ENCODE peak calls at places on chromosomes 6 and 20, in four cellular contexts. One of them, this sample, is unnamed.

GRCh38 chr20:50346372-50347347 is 156.0 kb downstream of the CEBPB start:
- DNase-seq in lower lobe of right lung: peak; percentile 88
- DNase-seq in WTC11: no peak
- DNase-seq in T1000: peak; percentile 74
- DNase-seq in this sample: peak; percentile 92

GRCh38 chr6:1337791-1338190 is 25.9 kb downstream of the FOXQ1 start:
- DNase-seq in T1000: no peak
- DNase-seq in WTC11: no peak
- DNase-seq in lower lobe of right lung: no peak
- DNase-seq in this sample: no peak

GRCh38 chr6:170068496-170068895 is 222.4 kb downstream of the DLL1 start:
- DNase-seq in T1000: no peak
- DNase-seq in lower lobe of right lung: peak; percentile 24
- DNase-seq in WTC11: no peak
- DNase-seq in this sample: peak; percentile 29

GRCh38 chr6:149846321-149846720 is 17.8 kb downstream of the LRP11 start:
- DNase-seq in T1000: no peak
- DNase-seq in lower lobe of right lung: peak; percentile 77
- DNase-seq in WTC11: no peak
- DNase-seq in this sample: peak; percentile 81

GRCh38 chr6:17865243-17865642 is 122.2 kb downstream of the KIF13A start:
- DNase-seq in lower lobe of right lung: no peak
- DNase-seq in WTC11: no peak
- DNase-seq in T1000: no peak
- DNase-seq in this sample: peak; percentile 95

GRCh38 chr6:41066867-41067304 is 5.3 kb downstream of the OARD1 start:
- DNase-seq in T1000: peak; percentile 8
- DNase-seq in WTC11: peak; percentile 66
- DNase-seq in lower lobe of right lung: peak; percentile 71
- DNase-seq in this sample: no peak

GRCh38 chr6:83192456-83192855 is 609 bp downstream of the PGM3 start:
- DNase-seq in T1000: no peak
- DNase-seq in lower lobe of right lung: no peak
- DNase-seq in WTC11: no peak
- DNase-seq in this sample: no peak

GRCh38 chr6:105501246-105501645 is 98.4 kb upstream of the PREP start:
- DNase-seq in WTC11: no peak
- DNase-seq in T1000: no peak
- DNase-seq in lower lobe of right lung: no peak
- DNase-seq in this sample: no peak

GRCh38 chr6:94127716-94128115 is 708.4 kb upstream of the EPHA7 start:
- DNase-seq in WTC11: no peak
- DNase-seq in T1000: no peak
- DNase-seq in lower lobe of right lung: no peak
- DNase-seq in this sample: no peak

GRCh38 chr20:35560541-35560940 is 18.7 kb downstream of the ERGIC3 start:
- DNase-seq in WTC11: no peak
- DNase-seq in T1000: no peak
- DNase-seq in lower lobe of right lung: no peak
- DNase-seq in this sample: no peak

GRCh38 chr6:105484238-105485161 is 81.6 kb upstream of the PREP start:
- DNase-seq in lower lobe of right lung: no peak
- DNase-seq in T1000: no peak
- DNase-seq in WTC11: no peak
- DNase-seq in this sample: no peak

GRCh38 chr6:97705568-97705967 is 422.6 kb upstream of the MMS22L start:
- DNase-seq in WTC11: peak; percentile 25
- DNase-seq in T1000: no peak
- DNase-seq in lower lobe of right lung: no peak
- DNase-seq in this sample: no peak

GRCh38 chr20:44643596-44644383 is 7.7 kb downstream of the ADA start:
- DNase-seq in WTC11: peak; percentile 45
- DNase-seq in T1000: peak; percentile 76
- DNase-seq in lower lobe of right lung: peak; percentile 69
- DNase-seq in this sample: peak; percentile 99

GRCh38 chr20:52410182-52410647 is 218.6 kb upstream of the ZFP64 start:
- DNase-seq in lower lobe of right lung: peak; percentile 49
- DNase-seq in WTC11: no peak
- DNase-seq in T1000: no peak
- DNase-seq in this sample: no peak

GRCh38 chr6:54801669-54802068 is 44.9 kb upstream of the FAM83B start:
- DNase-seq in WTC11: no peak
- DNase-seq in lower lobe of right lung: no peak
- DNase-seq in T1000: no peak
- DNase-seq in this sample: no peak

GRCh38 chr6:36867471-36868224 is 7.0 kb downstream of the PPIL1 start:
- DNase-seq in T1000: no peak
- DNase-seq in lower lobe of right lung: no peak
- DNase-seq in WTC11: no peak
- DNase-seq in this sample: no peak

GRCh38 chr6:130841128-130841728 is 14.0 kb downstream of the SMLR1 start:
- DNase-seq in lower lobe of right lung: no peak
- DNase-seq in WTC11: no peak
- DNase-seq in T1000: no peak
- DNase-seq in this sample: no peak

GRCh38 chr6:28135393-28135792 is 6.3 kb upstream of the ZKSCAN8 start:
- DNase-seq in lower lobe of right lung: no peak
- DNase-seq in WTC11: no peak
- DNase-seq in T1000: no peak
- DNase-seq in this sample: no peak

GRCh38 chr6:85662251-85662650 is 19.6 kb upstream of the SYNCRIP start:
- DNase-seq in lower lobe of right lung: no peak
- DNase-seq in T1000: no peak
- DNase-seq in WTC11: no peak
- DNase-seq in this sample: no peak

GRCh38 chr6:141403103-141403502 is 729.6 kb upstream of the GJE1 start:
- DNase-seq in lower lobe of right lung: no peak
- DNase-seq in WTC11: no peak
- DNase-seq in T1000: no peak
- DNase-seq in this sample: no peak

GRCh38 chr6:145148392-145149175 is 586.7 kb downstream of the EPM2A start:
- DNase-seq in lower lobe of right lung: peak; percentile 56
- DNase-seq in WTC11: no peak
- DNase-seq in T1000: peak; percentile 78
- DNase-seq in this sample: peak; percentile 85

GRCh38 chr6:135667694-135668455 is 170.3 kb upstream of the AHI1 start:
- DNase-seq in WTC11: peak; percentile 20
- DNase-seq in T1000: no peak
- DNase-seq in lower lobe of right lung: no peak
- DNase-seq in this sample: no peak

GRCh38 chr6:167530960-167531359 is 206.1 kb downstream of the TTLL2 start:
- DNase-seq in T1000: no peak
- DNase-seq in lower lobe of right lung: no peak
- DNase-seq in WTC11: no peak
- DNase-seq in this sample: no peak

GRCh38 chr6:155517282-155517681 is 61.6 kb upstream of the NOX3 start:
- DNase-seq in T1000: no peak
- DNase-seq in WTC11: no peak
- DNase-seq in lower lobe of right lung: no peak
- DNase-seq in this sample: no peak

GRCh38 chr6:151067684-151068596 is 171.8 kb upstream of the AKAP12 start:
- DNase-seq in WTC11: no peak
- DNase-seq in lower lobe of right lung: no peak
- DNase-seq in T1000: peak; percentile 59
- DNase-seq in this sample: peak; percentile 81

GRCh38 chr20:40268321-40269075 is 420.5 kb downstream of the MAFB start:
- DNase-seq in lower lobe of right lung: no peak
- DNase-seq in T1000: no peak
- DNase-seq in WTC11: no peak
- DNase-seq in this sample: no peak

GRCh38 chr6:132261354-132261753 is 139.9 kb downstream of the MOXD1 start:
- DNase-seq in T1000: no peak
- DNase-seq in WTC11: no peak
- DNase-seq in lower lobe of right lung: no peak
- DNase-seq in this sample: no peak

GRCh38 chr20:43558412-43559146 is at the start of gene SGK2:
- DNase-seq in WTC11: no peak
- DNase-seq in T1000: no peak
- DNase-seq in lower lobe of right lung: no peak
- DNase-seq in this sample: peak; percentile 65

GRCh38 chr20:43846516-43846905 is 68.1 kb upstream of the TOX2 start:
- DNase-seq in WTC11: no peak
- DNase-seq in T1000: no peak
- DNase-seq in lower lobe of right lung: no peak
- DNase-seq in this sample: peak; percentile 58

GRCh38 chr6:104788400-104788799 is 71.3 kb downstream of the HACE1 start:
- DNase-seq in T1000: no peak
- DNase-seq in lower lobe of right lung: no peak
- DNase-seq in WTC11: no peak
- DNase-seq in this sample: no peak

GRCh38 chr20:13671500-13672288 is 33.0 kb upstream of the TASP1 start:
- DNase-seq in WTC11: no peak
- DNase-seq in lower lobe of right lung: no peak
- DNase-seq in T1000: no peak
- DNase-seq in this sample: no peak

GRCh38 chr6:11043961-11044711 is at the start of gene ELOVL2:
- DNase-seq in WTC11: peak; percentile 70
- DNase-seq in T1000: peak; percentile 70
- DNase-seq in lower lobe of right lung: no peak
- DNase-seq in this sample: no peak

GRCh38 chr6:152669894-152670293 is 27.8 kb upstream of the MYCT1 start:
- DNase-seq in lower lobe of right lung: no peak
- DNase-seq in WTC11: no peak
- DNase-seq in T1000: no peak
- DNase-seq in this sample: no peak

GRCh38 chr6:163413345-163414116 is 987 bp upstream of the QKI start:
- DNase-seq in T1000: peak; percentile 80
- DNase-seq in WTC11: peak; percentile 66
- DNase-seq in lower lobe of right lung: peak; percentile 91
- DNase-seq in this sample: peak; percentile 75

GRCh38 chr6:136382676-136383075 is 93.0 kb upstream of the BCLAF1 start:
- DNase-seq in WTC11: no peak
- DNase-seq in T1000: no peak
- DNase-seq in lower lobe of right lung: no peak
- DNase-seq in this sample: no peak

GRCh38 chr6:17178754-17179153 is 76.9 kb downstream of the STMND1 start:
- DNase-seq in WTC11: no peak
- DNase-seq in T1000: no peak
- DNase-seq in lower lobe of right lung: no peak
- DNase-seq in this sample: no peak

GRCh38 chr6:85354761-85355618 is 94.9 kb upstream of the NT5E start:
- DNase-seq in T1000: peak; percentile 55
- DNase-seq in lower lobe of right lung: peak; percentile 64
- DNase-seq in WTC11: peak; percentile 78
- DNase-seq in this sample: peak; percentile 61

GRCh38 chr20:32278199-32278643 is 770 bp downstream of the KIF3B start:
- DNase-seq in T1000: no peak
- DNase-seq in lower lobe of right lung: no peak
- DNase-seq in WTC11: no peak
- DNase-seq in this sample: no peak

GRCh38 chr6:142907544-142907943 is 37.4 kb downstream of the HIVEP2 start:
- DNase-seq in WTC11: no peak
- DNase-seq in T1000: no peak
- DNase-seq in lower lobe of right lung: no peak
- DNase-seq in this sample: no peak

GRCh38 chr20:46545077-46545826 is 5.2 kb downstream of the OCSTAMP start:
- DNase-seq in lower lobe of right lung: no peak
- DNase-seq in WTC11: no peak
- DNase-seq in T1000: no peak
- DNase-seq in this sample: no peak